ENCODE peak calls at places on chromosomes 7 and 10, in four cellular contexts. A is IMR-90, N is uterus, L is endothelial cell of umbilical vein. Y is an unnamed sample.

GRCh38 chr10:5416981-5417380 is 4.6 kb downstream of the NET1 start:
- DNase-seq in A (no peak), N (no peak), L (no peak), Y (no peak)

GRCh38 chr10:25768167-25768566 is 165.9 kb upstream of the MYO3A start:
- DNase-seq in A (no peak), N (no peak), L (no peak), Y (no peak)

GRCh38 chr7:106485031-106485551 is 175.9 kb downstream of the CCDC71L start:
- DNase-seq in A (peak), N (no peak), L (peak), Y (peak)

GRCh38 chr10:119316002-119316358 is 108.6 kb downstream of the GRK5 start:
- DNase-seq in A (no peak), N (no peak), L (no peak), Y (no peak)

GRCh38 chr7:105790996-105791395 is 85.4 kb downstream of the ATXN7L1 start:
- DNase-seq in A (no peak), N (no peak), L (no peak), Y (no peak)

GRCh38 chr7:116249969-116250553 is 39.7 kb downstream of the TES start:
- DNase-seq in A (peak), N (no peak), L (peak), Y (no peak)

GRCh38 chr7:151275813-151276577 is 27.5 kb upstream of the SMARCD3 start:
- DNase-seq in A (no peak), N (no peak), L (no peak), Y (no peak)

GRCh38 chr7:100166966-100167911 is 1.2 kb downstream of the GAL3ST4 start:
- DNase-seq in A (no peak), N (no peak), L (no peak), Y (no peak)

GRCh38 chr10:101060951-101061813 is 607 bp upstream of the KAZALD1 start:
- DNase-seq in A (peak), N (peak), L (peak), Y (peak)

GRCh38 chr7:135771961-135772638 is 23.5 kb upstream of the FAM180A start:
- DNase-seq in A (peak), N (no peak), L (no peak), Y (no peak)

GRCh38 chr10:102633282-102633681 is 11.0 kb upstream of the TRIM8 start:
- DNase-seq in A (peak), N (no peak), L (peak), Y (no peak)

GRCh38 chr7:30308392-30308791 is 24.0 kb downstream of the ZNRF2 start:
- DNase-seq in A (peak), N (no peak), L (no peak), Y (no peak)

GRCh38 chr10:46323176-46323575 is 36.4 kb downstream of the ANTXRL start:
- DNase-seq in A (no peak), N (no peak), L (no peak), Y (no peak)

GRCh38 chr10:4426866-4427265 is 399.1 kb upstream of the AKR1E2 start:
- DNase-seq in A (no peak), N (no peak), L (no peak), Y (no peak)

GRCh38 chr7:15085361-15085760 is 182.8 kb upstream of the DGKB start:
- DNase-seq in A (no peak), N (no peak), L (no peak), Y (no peak)

GRCh38 chr7:135911091-135911490 is 66.1 kb downstream of the MTPN start:
- DNase-seq in A (no peak), N (peak), L (no peak), Y (no peak)

GRCh38 chr7:11716185-11716584 is 115.8 kb downstream of the THSD7A start:
- DNase-seq in A (no peak), N (peak), L (peak), Y (no peak)

GRCh38 chr7:1460757-1461639 is 1.7 kb upstream of the MICALL2 start:
- DNase-seq in A (peak), N (peak), L (peak), Y (peak)
- TF ChIP-seq POLR2A in A (no peak), N (no peak), L (no peak), Y (peak)

GRCh38 chr10:92572362-92573090 is 1.4 kb downstream of the IDE start:
- DNase-seq in A (no peak), N (no peak), L (peak), Y (no peak)

GRCh38 chr10:92575961-92576360 is 2.1 kb upstream of the IDE start:
- DNase-seq in A (peak), N (no peak), L (no peak), Y (no peak)

GRCh38 chr10:92574545-92575377 is 868 bp upstream of the IDE start:
- DNase-seq in A (peak), N (no peak), L (no peak), Y (peak)

GRCh38 chr10:92573091-92573797 is 649 bp downstream of the IDE start:
- DNase-seq in A (peak), N (peak), L (peak), Y (no peak)

GRCh38 chr10:92573798-92574544 is at the start of gene IDE:
- DNase-seq in A (peak), N (peak), L (peak), Y (peak)
- TF ChIP-seq POLR2A in A (no peak), N (peak), L (peak), Y (peak)

GRCh38 chr7:18495412-18496335 is at the start of gene HDAC9:
- DNase-seq in A (peak), N (peak), L (peak), Y (no peak)
- TF ChIP-seq POLR2A in A (no peak), N (no peak), L (no peak), Y (no peak)

GRCh38 chr7:80749270-80749669 is 110.8 kb downstream of the CD36 start:
- DNase-seq in A (no peak), N (no peak), L (peak), Y (no peak)

GRCh38 chr7:80748302-80749042 is 110.0 kb downstream of the CD36 start:
- DNase-seq in A (no peak), N (no peak), L (peak), Y (no peak)

GRCh38 chr7:80752954-80753353 is 114.5 kb downstream of the CD36 start:
- DNase-seq in A (no peak), N (no peak), L (no peak), Y (no peak)
- TF ChIP-seq POLR2A in A (no peak), N (no peak), L (no peak), Y (no peak)

GRCh38 chr7:44200699-44201461 is at the start of gene YKT6:
- DNase-seq in A (peak), N (peak), L (peak), Y (peak)
- TF ChIP-seq POLR2A in A (peak), N (peak), L (peak), Y (peak)

DNA sequence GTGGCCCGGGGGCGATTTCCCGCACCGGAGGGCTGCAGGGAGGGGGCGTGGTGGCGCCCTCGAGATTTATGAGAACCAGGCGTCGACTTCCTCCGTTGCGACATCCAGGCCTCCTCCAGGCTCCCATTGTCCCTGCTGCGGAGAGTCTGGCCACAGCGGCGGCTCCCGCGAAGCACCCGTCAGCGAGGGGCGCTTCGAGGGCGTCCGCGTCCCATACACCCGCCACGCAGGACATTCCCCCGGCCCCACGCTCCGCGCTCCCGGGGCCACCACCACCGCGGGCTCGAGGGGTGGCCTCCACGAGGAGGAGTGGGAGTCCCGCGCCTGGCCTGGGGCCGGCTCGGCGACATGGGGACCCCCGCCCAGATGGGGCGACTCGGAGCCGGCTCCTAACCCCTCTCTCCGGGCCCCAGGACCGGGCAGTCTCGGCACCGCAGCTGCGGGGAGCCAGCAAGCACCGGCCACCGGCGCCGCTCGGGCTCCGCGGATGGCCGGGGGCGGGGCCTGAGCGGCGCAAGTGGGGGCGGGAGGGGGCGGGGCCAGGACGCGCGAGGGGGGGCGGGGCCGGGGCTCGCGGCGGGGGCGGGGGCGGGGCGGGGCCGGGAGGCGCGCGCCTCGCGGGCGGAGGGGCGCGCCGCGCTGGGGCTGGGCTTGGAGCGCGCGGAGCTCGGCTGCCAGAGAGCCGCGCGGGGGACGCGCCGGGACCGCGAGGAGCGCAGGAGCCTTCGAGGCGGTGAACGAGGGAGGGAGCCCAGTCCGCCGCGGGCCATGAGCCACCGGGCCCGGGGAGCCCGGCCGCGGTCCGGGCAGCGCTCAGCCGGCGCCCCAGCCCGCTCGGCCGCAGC is at the start of gene SH2B2:
- DNase-seq in A (peak), N (peak), L (peak), Y (peak)
- TF ChIP-seq POLR2A in A (peak), N (peak), L (no peak), Y (peak)

Y was measured in H54.